ENCODE peak calls at places on chromosomes 13 and 19, in four cellular contexts. M is nucleus accumbens, T is brain microvascular endothelial cell, X is fibroblast of pulmonary artery. J is an unnamed sample.
A peak's percentile ranks its signal among the peaks of the same experiment; 100 is the strongest.

GRCh38 chr13:50594276-50594970 is 249.1 kb downstream of the DLEU7 start:
- DNase-seq in M (peak; percentile 2), T (no peak), X (no peak), J (peak; percentile 75)

GRCh38 chr19:42352216-42352892 is 26.9 kb downstream of the MEGF8 start:
- DNase-seq in M (peak; percentile 90), T (peak; percentile 34), X (peak; percentile 15), J (peak; percentile 51)

GRCh38 chr19:40718774-40719391 is 2.0 kb downstream of the ITPKC start:
- DNase-seq in M (no peak), T (peak; percentile 21), X (peak; percentile 39), J (peak; percentile 40)

GRCh38 chr13:113813749-113814434 is 50.0 kb downstream of the GAS6 start:
- DNase-seq in M (no peak), T (no peak), X (peak; percentile 34), J (no peak)

GRCh38 chr19:35533822-35534521 is 716 bp downstream of the GAPDHS start:
- DNase-seq in M (no peak), T (no peak), X (peak; percentile 25), J (peak; percentile 55)

GRCh38 chr13:101283782-101284181 is 132.5 kb downstream of the NALCN start:
- DNase-seq in M (peak; percentile 41), T (no peak), X (no peak), J (no peak)

GRCh38 chr13:63517376-63517775 is 2101.7 kb upstream of the PCDH20 start:
- DNase-seq in M (no peak), T (no peak), X (peak; percentile 7), J (no peak)

GRCh38 chr13:24661713-24662112 is 18.5 kb upstream of the ATP12A start:
- DNase-seq in M (no peak), T (no peak), X (no peak), J (no peak)

GRCh38 chr13:67841071-67841470 is 610.9 kb upstream of the PCDH9 start:
- DNase-seq in M (no peak), T (no peak), X (no peak), J (no peak)

GRCh38 chr13:51315658-51316057 is 23.8 kb upstream of the SERPINE3 start:
- DNase-seq in M (no peak), T (peak; percentile 66), X (no peak), J (no peak)

GRCh38 chr19:38543807-38544568 is 73.8 kb downstream of the MAP4K1 start:
- DNase-seq in M (peak; percentile 63), T (peak; percentile 97), X (peak; percentile 77), J (peak; percentile 76)

GRCh38 chr13:40370662-40371061 is 295.8 kb downstream of the FOXO1 start:
- DNase-seq in M (no peak), T (no peak), X (no peak), J (no peak)

GRCh38 chr19:18399008-18399407 is 1.6 kb upstream of the LRRC25 start:
- DNase-seq in M (no peak), T (no peak), X (no peak), J (no peak)

GRCh38 chr13:90732049-90732448 is 615.4 kb upstream of the MIR17HG start:
- DNase-seq in M (no peak), T (no peak), X (no peak), J (no peak)

GRCh38 chr13:44918323-44919102 is 70.8 kb downstream of the NUFIP1 start:
- DNase-seq in M (peak; percentile 83), T (peak; percentile 95), X (peak; percentile 98), J (peak; percentile 73)

GRCh38 chr19:45469835-45470146 is 2.0 kb downstream of the FOSB start:
- DNase-seq in M (no peak), T (no peak), X (no peak), J (peak; percentile 90)

GRCh38 chr13:111247552-111247951 is 72.9 kb upstream of the TEX29 start:
- DNase-seq in M (no peak), T (no peak), X (peak; percentile 10), J (no peak)

GRCh38 chr13:98022210-98022609 is 68.7 kb downstream of the IPO5 start:
- DNase-seq in M (peak; percentile 45), T (peak; percentile 88), X (peak; percentile 69), J (no peak)

GRCh38 chr13:44573790-44574465 is 2.2 kb downstream of the TSC22D1 start:
- DNase-seq in M (no peak), T (peak; percentile 65), X (peak; percentile 62), J (no peak)

GRCh38 chr13:49898792-49899191 is 37.3 kb downstream of the SPRYD7 start:
- DNase-seq in M (no peak), T (no peak), X (no peak), J (no peak)

GRCh38 chr19:18856385-18857126 is 24.8 kb downstream of the UPF1 start:
- DNase-seq in M (peak; percentile 61), T (peak; percentile 32), X (peak; percentile 55), J (no peak)

GRCh38 chr19:39843919-39844793 is 2.0 kb downstream of the FBL start:
- DNase-seq in M (no peak), T (peak; percentile 40), X (peak; percentile 73), J (peak; percentile 68)

GRCh38 chr19:15293751-15294505 is 38.4 kb downstream of the BRD4 start:
- DNase-seq in M (no peak), T (no peak), X (peak; percentile 78), J (no peak)

GRCh38 chr19:30512748-30513389 is 140.7 kb downstream of the ZNF536 start:
- DNase-seq in M (no peak), T (no peak), X (no peak), J (no peak)

J was measured in GM20000.